ENCODE peak calls at places on chromosomes 2 and 18, in seven cellular contexts. N is gastrocnemius medialis; I is HTR-8/SVneo; T is NCI-H2029; C is NCI-H345; V is effector memory CD8-positive, alpha-beta T cell; G is omental fat pad. Y is an unnamed sample.

GRCh38 chr18:57585846-57586242 is 658 bp downstream of the FECH start:
- DNase-seq in V (no peak), T (no peak), I (no peak), G (no peak), C (peak), N (no peak), Y (no peak)

GRCh38 chr2:47298739-47299138 is 104.2 kb upstream of the MSH2 start:
- DNase-seq in C (no peak), I (no peak), T (no peak), N (no peak), G (no peak), V (no peak), Y (no peak)

GRCh38 chr2:46003912-46004473 is 293.2 kb upstream of the EPAS1 start:
- DNase-seq in G (no peak), C (no peak), V (no peak), T (no peak), I (no peak), N (no peak), Y (no peak)

GRCh38 chr18:48328473-48329205 is 80.5 kb downstream of the ZBTB7C start:
- DNase-seq in T (no peak), I (peak), N (no peak), C (no peak), G (no peak), V (no peak), Y (no peak)

GRCh38 chr2:634041-634440 is 43.2 kb downstream of the TMEM18 start:
- DNase-seq in V (no peak), I (no peak), C (no peak), G (no peak), N (no peak), T (no peak), Y (no peak)

GRCh38 chr2:132448771-132449170 is 32.2 kb downstream of the GPR39 start:
- DNase-seq in V (no peak), I (peak), G (no peak), C (peak), T (peak), N (no peak), Y (no peak)

GRCh38 chr2:218618102-218618860 is 10.6 kb downstream of the PLCD4 start:
- DNase-seq in N (peak), T (no peak), G (no peak), V (no peak), C (no peak), I (no peak), Y (no peak)

GRCh38 chr2:100603945-100604633 is 41.3 kb downstream of the PDCL3 start:
- DNase-seq in N (no peak), T (no peak), V (no peak), I (no peak), C (no peak), G (no peak), Y (no peak)

GRCh38 chr2:113084249-113085000 is 16.7 kb downstream of the IL1F10 start:
- DNase-seq in V (no peak), N (no peak), T (no peak), C (no peak), I (no peak), G (no peak), Y (no peak)

Y was measured in DMS79 treated with DMSO at 0.1 percent for 48 hours.